ENCODE peak calls at places on chromosomes 4 and X, in five cellular contexts. One of them, this sample, is unnamed.

GRCh38 chrX:281166-281999 is at the start of gene PLCXD1:
- DNase-seq in colonic mucosa: no peak
- DNase-seq in Right ventricle myocardium inferior: no peak
- DNase-seq in trophoblast cell: no peak
- DNase-seq in CD8-positive, alpha-beta T cell: no peak
- DNase-seq in this sample: peak; percentile 50

GRCh38 chr4:84481077-84481878 is 17.8 kb downstream of the NKX6-1 start:
- DNase-seq in CD8-positive, alpha-beta T cell: no peak
- DNase-seq in trophoblast cell: no peak
- DNase-seq in colonic mucosa: no peak
- DNase-seq in Right ventricle myocardium inferior: no peak
- DNase-seq in this sample: no peak

GRCh38 chr4:152929888-152930287 is 6.2 kb upstream of the FHDC1 start:
- DNase-seq in CD8-positive, alpha-beta T cell: no peak
- DNase-seq in colonic mucosa: no peak
- DNase-seq in trophoblast cell: no peak
- DNase-seq in Right ventricle myocardium inferior: no peak
- DNase-seq in this sample: no peak

GRCh38 chr4:2141762-2142520 is 82.8 kb downstream of the NAT8L start:
- DNase-seq in trophoblast cell: no peak
- DNase-seq in CD8-positive, alpha-beta T cell: no peak
- DNase-seq in Right ventricle myocardium inferior: no peak
- DNase-seq in colonic mucosa: no peak
- DNase-seq in this sample: no peak

GRCh38 chrX:10166248-10166716 is 9.5 kb downstream of the CLCN4 start:
- DNase-seq in CD8-positive, alpha-beta T cell: no peak
- DNase-seq in Right ventricle myocardium inferior: no peak
- DNase-seq in colonic mucosa: no peak
- DNase-seq in trophoblast cell: no peak
- DNase-seq in this sample: no peak

GRCh38 chr4:187141101-187141500 is 417.4 kb upstream of the FAT1 start:
- DNase-seq in Right ventricle myocardium inferior: no peak
- DNase-seq in trophoblast cell: no peak
- DNase-seq in colonic mucosa: no peak
- DNase-seq in CD8-positive, alpha-beta T cell: no peak
- DNase-seq in this sample: no peak

GRCh38 chrX:49308604-49309269 is 5.3 kb downstream of the GAGE10 start:
- DNase-seq in Right ventricle myocardium inferior: no peak
- DNase-seq in colonic mucosa: no peak
- DNase-seq in trophoblast cell: no peak
- DNase-seq in CD8-positive, alpha-beta T cell: peak; percentile 28
- DNase-seq in this sample: peak; percentile 40

GRCh38 chrX:125150231-125150630 is 169.4 kb upstream of the TEX13C start:
- DNase-seq in trophoblast cell: no peak
- DNase-seq in Right ventricle myocardium inferior: no peak
- DNase-seq in colonic mucosa: no peak
- DNase-seq in CD8-positive, alpha-beta T cell: no peak
- DNase-seq in this sample: no peak

GRCh38 chrX:120840826-120841225 is 34.8 kb downstream of the CT47B1 start:
- DNase-seq in CD8-positive, alpha-beta T cell: no peak
- DNase-seq in Right ventricle myocardium inferior: no peak
- DNase-seq in trophoblast cell: no peak
- DNase-seq in colonic mucosa: no peak
- DNase-seq in this sample: no peak

GRCh38 chr4:5988086-5988845 is 30.0 kb downstream of the C4orf50 start:
- DNase-seq in CD8-positive, alpha-beta T cell: no peak
- DNase-seq in trophoblast cell: no peak
- DNase-seq in colonic mucosa: no peak
- DNase-seq in Right ventricle myocardium inferior: no peak
- DNase-seq in this sample: no peak